ENCODE peak calls at places on chromosomes 11 and 22, in six cellular contexts. P is IMR-90, S is mesendoderm, K is H9, H is mesenchymal stem cell, Y is H1. W is an unnamed sample.

GRCh38 chr11:130815074-130815802 is 101.0 kb downstream of the SNX19 start:
- DNase-seq in P (no peak), S (no peak), K (no peak), H (no peak), Y (no peak), W (no peak)

GRCh38 chr22:25076281-25076680 is 123.4 kb upstream of the CRYBB3 start:
- DNase-seq in P (no peak), S (peak), K (no peak), H (no peak), Y (no peak), W (no peak)

GRCh38 chr11:15884131-15884530 is 472.2 kb downstream of the SOX6 start:
- DNase-seq in P (no peak), S (no peak), K (no peak), H (no peak), Y (no peak), W (no peak)

GRCh38 chr11:14542384-14542783 is 22.2 kb upstream of the PSMA1 start:
- DNase-seq in P (no peak), S (no peak), K (no peak), H (no peak), Y (no peak), W (no peak)

GRCh38 chr11:45371251-45371749 is 85.2 kb upstream of the SYT13 start:
- DNase-seq in P (peak), S (peak), K (peak), H (peak), Y (peak), W (peak)

GRCh38 chr11:66429983-66430602 is 8.6 kb downstream of the MRPL11 start:
- DNase-seq in P (peak), S (peak), K (peak), H (peak), Y (peak), W (peak)

GRCh38 chr11:130118636-130119387 is 40.8 kb upstream of the ST14 start:
- DNase-seq in P (no peak), S (no peak), K (no peak), H (no peak), Y (no peak), W (no peak)

GRCh38 chr11:23556163-23556750 is 696.0 kb upstream of the CCDC179 start:
- DNase-seq in P (no peak), S (peak), K (no peak), H (no peak), Y (no peak), W (no peak)

GRCh38 chr11:62539238-62539925 is 7.2 kb downstream of the AHNAK start:
- DNase-seq in P (peak), S (no peak), K (no peak), H (peak), Y (no peak), W (no peak)

GRCh38 chr11:115132829-115133228 is 371.4 kb downstream of the CADM1 start:
- DNase-seq in P (no peak), S (peak), K (peak), H (no peak), Y (no peak), W (no peak)

GRCh38 chr22:24565077-24565476 is 9.3 kb downstream of the SNRPD3 start:
- DNase-seq in P (no peak), S (no peak), K (no peak), H (no peak), Y (no peak), W (no peak)

DNA sequence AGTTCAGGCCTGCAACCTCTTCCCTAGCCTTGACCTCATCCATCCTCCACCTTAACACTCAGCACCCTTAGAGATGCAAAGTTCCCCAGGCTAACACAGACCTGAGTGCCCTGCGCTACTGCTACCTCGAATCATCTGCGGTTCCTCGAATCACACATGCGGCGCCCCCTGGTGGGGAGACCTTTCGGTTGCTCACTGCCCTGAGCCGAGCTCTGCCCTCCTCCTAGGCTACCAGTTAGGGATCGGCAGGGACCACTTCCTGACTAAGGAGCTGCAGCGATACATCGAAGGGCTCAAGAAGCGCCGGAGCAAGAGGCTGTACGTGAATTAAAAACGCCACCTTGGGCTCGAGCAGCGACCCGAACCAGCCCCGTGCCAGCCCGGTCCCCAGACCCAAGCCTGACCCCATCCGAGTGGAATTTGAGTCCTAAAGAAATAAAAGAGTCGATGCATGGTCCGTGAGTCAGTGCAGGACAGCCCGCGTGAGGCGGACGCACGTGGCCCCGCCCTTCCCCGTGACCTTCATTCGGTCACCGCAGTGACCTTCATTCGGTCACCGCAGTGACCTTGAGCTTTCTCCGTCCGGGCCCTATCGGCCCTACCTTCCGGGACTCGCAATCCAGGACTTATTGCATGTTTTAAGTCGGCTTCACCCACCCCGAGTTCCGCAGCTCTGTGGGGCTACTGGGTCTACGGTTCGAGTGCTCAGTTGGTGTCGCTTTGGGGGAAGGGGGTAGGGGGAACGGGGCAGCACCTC is 830 bp upstream of the ESRRA start:
- DNase-seq in P (peak), S (peak), K (peak), H (peak), Y (peak), W (peak)
- H3K4ac ChIP-seq in P (peak), S (no peak), K (peak), H (peak), Y (peak), W (no peak)

GRCh38 chr11:117097567-117098268 is 510 bp downstream of the SIK3 start:
- DNase-seq in P (no peak), S (peak), K (peak), H (peak), Y (no peak), W (no peak)

GRCh38 chr11:117096140-117096972 is 1.9 kb downstream of the SIK3 start:
- DNase-seq in P (no peak), S (peak), K (peak), H (peak), Y (peak), W (no peak)

GRCh38 chr11:117094776-117095175 is 3.5 kb downstream of the SIK3 start:
- DNase-seq in P (peak), S (peak), K (no peak), H (peak), Y (no peak), W (no peak)

GRCh38 chr11:117096973-117097566 is 1.2 kb downstream of the SIK3 start:
- DNase-seq in P (no peak), S (no peak), K (no peak), H (peak), Y (no peak), W (no peak)

DNA sequence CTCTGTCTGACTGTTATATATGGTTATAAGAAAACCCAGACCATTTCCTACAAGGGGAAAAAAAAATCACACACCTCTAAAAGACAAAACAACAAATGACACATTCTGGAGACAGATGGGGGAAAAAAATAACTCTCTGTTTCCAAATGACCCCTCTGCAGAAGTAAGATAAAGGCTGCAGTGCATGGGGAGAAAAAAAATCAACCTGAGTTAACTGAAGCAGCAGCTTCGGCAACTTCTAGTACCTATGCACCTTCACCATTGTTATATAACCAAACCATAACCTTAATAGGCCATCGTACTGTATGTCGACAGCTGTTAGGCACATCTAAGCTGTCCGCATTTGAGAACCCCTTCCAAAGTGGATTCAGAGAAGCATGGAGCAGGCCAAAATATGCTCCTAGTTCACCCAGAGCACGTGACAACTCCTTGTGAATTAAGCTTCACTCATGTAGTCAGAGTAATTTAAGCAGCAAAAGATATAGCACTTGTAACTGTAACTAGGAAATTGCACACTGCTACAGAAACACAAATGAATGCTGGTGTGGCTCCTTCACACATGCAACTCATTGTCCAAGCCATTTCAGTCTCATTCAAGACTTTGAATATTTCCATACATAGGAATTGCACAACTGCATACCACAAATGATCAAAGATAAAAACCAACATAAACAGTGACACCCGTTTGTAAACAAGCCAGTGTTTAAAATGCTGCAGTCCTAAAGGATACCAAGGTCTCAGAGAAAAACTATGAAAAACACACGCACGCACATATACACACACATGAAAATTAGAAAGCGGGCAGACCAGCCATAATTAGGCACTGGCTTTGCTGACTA is 2.7 kb downstream of the SIK3 start:
- DNase-seq in P (peak), S (peak), K (no peak), H (peak), Y (no peak), W (no peak)
- H4K8ac ChIP-seq in P (no peak), S (no peak), K (no peak), H (no peak), Y (no peak), W (no peak)

GRCh38 chr11:63683133-63683991 is 2.1 kb downstream of the RTN3 start:
- DNase-seq in P (peak), S (no peak), K (no peak), H (no peak), Y (no peak), W (no peak)
- H3K4ac ChIP-seq in P (no peak), S (no peak), K (no peak), H (no peak), Y (no peak), W (no peak)

DNA sequence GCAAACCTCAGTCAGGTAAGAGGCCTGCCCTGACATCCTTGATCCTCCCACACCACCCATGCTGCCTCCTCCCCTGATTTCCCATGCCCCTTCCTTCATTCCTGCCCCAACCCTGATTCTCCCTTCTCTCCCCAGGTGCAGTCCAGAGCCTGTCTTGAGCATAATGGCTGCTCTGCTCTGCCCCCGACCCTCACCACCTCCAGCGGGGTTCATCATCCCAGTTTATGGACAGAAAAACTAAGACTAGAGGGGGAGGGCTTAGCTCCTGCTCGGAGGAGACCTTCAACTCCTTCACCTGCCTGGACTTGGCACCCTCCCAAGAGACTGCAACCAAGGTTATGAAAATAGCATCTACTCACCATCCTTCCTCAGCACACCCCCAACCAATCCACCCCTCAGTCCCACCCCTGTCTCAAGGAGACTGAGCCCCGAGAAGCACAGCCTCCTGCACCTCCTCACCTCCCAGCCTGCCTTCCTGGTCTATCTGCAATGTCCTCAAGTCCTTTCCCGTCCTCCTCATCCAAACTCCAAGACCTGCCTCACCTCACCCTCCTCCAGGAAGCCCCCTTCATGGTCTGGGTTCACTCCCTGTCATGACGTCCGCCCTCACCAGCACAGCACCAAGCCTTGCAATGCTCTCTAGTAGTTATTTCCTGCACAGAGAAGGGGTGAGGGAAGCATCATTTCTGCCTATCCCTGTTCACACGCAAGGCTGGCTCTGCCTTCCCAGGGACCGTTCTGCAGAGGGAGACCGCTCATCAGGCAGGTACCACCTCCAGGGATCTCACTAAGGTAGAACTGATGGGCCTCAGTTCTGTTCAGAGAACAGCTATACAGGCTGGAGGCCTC is 103.1 kb downstream of the PDE2A start:
- DNase-seq in P (no peak), S (no peak), K (peak), H (peak), Y (no peak), W (no peak)
- H4K8ac ChIP-seq in P (no peak), S (no peak), K (no peak), H (no peak), Y (no peak), W (no peak)

DNA sequence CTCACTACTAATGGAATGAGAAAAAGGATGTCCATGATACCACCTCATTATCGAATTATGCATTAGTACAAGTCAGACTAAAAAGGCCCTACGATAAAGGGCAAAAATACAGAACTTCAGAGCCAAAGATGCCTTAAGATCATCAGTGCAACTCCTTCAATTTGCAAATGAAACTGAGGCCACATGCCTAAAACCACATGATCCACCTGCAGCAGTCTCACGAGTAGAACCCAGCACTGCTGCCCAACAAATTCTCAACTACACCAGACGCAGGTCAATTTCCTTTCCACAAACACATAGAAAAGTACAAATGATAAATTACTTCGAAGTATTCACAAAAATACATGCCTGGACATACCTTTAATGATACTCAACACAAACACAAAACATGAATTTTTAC is 20.1 kb downstream of the KMT5B start:
- DNase-seq in P (no peak), S (no peak), K (no peak), H (no peak), Y (no peak), W (no peak)
- H3K4ac ChIP-seq in P (no peak), S (no peak), K (no peak), H (no peak), Y (no peak), W (no peak)

DNA sequence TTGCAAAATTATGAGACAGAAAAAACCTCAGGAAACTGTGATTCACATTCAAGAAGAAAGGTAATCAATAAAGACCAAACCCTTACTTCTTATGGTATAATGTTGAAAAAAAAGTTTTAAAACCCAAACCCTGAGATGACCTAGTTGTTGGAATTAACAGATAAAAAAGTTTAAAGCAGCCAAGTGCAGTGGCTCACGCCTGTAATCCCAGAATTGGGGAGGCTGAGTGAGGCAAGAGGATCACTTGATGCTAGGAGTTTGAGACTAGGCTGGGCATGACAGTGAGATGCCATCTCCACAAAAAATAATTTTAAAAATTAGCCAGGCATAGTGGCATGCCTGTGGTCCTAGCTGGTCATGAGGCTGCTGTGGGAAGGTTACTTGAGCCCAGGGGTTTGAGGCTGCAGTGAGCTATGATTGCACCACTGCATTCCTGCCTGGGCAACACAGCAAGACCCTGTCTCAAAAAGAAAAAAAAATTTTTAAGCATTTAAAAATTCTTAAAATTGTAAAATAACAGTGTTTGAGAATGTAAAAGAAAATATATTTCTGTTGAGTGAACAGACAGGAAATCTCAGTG is 85.1 kb downstream of the EFCAB6 start:
- DNase-seq in P (no peak), S (no peak), K (no peak), H (no peak), Y (no peak), W (no peak)
- H4K8ac ChIP-seq in P (no peak), S (no peak), K (no peak), H (no peak), Y (no peak), W (no peak)

DNA sequence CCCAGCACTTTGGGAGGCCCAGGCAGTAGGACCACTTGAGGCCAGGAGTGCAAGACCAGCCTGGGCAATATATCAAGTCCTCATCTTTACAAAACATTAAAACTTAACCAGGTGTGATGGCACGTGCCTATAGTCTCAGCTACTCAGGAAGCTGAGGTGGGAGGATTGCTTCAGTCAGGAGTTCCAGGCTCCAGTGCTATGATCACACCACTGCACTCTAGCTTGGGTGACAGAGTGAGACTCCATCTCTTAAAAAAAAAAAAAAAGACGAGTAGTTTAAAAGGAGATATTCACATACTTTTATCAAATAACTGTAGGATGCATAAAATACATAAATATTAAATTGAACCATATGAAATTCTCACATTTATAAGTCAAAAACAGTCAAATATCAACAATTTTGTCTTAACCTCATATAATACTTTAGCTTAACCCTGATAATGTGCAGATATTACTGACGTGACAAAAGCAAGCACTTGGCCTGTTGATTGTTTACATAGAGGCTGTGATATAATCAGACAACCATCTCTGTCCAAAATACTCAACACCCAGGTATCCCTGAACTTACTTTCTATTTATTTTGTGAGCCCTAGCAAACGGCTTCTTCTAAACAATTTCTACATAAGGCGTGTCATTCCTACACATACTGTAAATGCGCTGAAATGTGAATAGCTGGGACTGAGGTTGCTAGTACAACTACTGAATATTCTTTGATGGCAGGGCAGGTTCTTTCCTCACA is 57.0 kb downstream of the PRCP start:
- DNase-seq in P (no peak), S (no peak), K (no peak), H (peak), Y (no peak), W (no peak)
- H3K4ac ChIP-seq in P (no peak), S (no peak), K (no peak), H (no peak), Y (no peak), W (no peak)

GRCh38 chr22:49492308-49492707 is 335.4 kb downstream of the BRD1 start:
- DNase-seq in P (no peak), S (no peak), K (no peak), H (no peak), Y (no peak), W (no peak)
- H4K8ac ChIP-seq in P (no peak), S (no peak), K (no peak), H (no peak), Y (no peak), W (no peak)

W was measured in neuronal stem cell.